ENCODE peak calls at places on chromosome 19, in nine cellular contexts. B is astrocyte, P is kidney epithelial cell, X is tibial artery, L is K562, Z is adipocyte, N is ovary, H is colonic mucosa, I is upper lobe of left lung. Q is an unnamed sample.

GRCh38 chr19:3250675-3251074 is 26.2 kb downstream of the CELF5 start:
- DNase-seq in P (no peak), B (no peak), Z (peak; percentile 28), L (peak; percentile 65), X (no peak), H (peak; percentile 30), I (no peak), N (no peak), Q (no peak)

GRCh38 chr19:1591421-1592022 is 1.1 kb downstream of the MBD3 start:
- DNase-seq in Z (peak; percentile 42), P (no peak), B (no peak), L (no peak), N (no peak), I (no peak), X (no peak), H (no peak), Q (no peak)

GRCh38 chr19:2394669-2395292 is 32.6 kb downstream of the TIMM13 start:
- DNase-seq in L (no peak), B (no peak), P (no peak), N (no peak), X (no peak), H (peak; percentile 73), I (no peak), Z (no peak), Q (no peak)

GRCh38 chr19:52494518-52494917 is 33.0 kb upstream of the ZNF808 start:
- DNase-seq in X (no peak), N (no peak), P (no peak), B (no peak), L (no peak), H (no peak), I (no peak), Z (no peak), Q (no peak)

GRCh38 chr19:7191946-7192691 is 102.1 kb downstream of the INSR start:
- DNase-seq in N (no peak), X (no peak), L (no peak), I (no peak), P (no peak), Z (no peak), B (no peak), H (no peak), Q (no peak)

GRCh38 chr19:57682226-57682766 is 519 bp downstream of the ZNF551 start:
- DNase-seq in P (no peak), L (no peak), X (no peak), N (no peak), B (no peak), I (no peak), H (no peak), Z (no peak), Q (no peak)

GRCh38 chr19:29618871-29619270 is 12.8 kb downstream of the POP4 start:
- DNase-seq in B (no peak), P (no peak), H (no peak), N (no peak), I (no peak), X (no peak), L (no peak), Z (no peak), Q (no peak)

GRCh38 chr19:52691737-52692136 is 43.1 kb downstream of the ZNF611 start:
- DNase-seq in I (no peak), B (no peak), Z (no peak), N (no peak), P (no peak), H (no peak), L (peak; percentile 10), X (no peak), Q (no peak)

GRCh38 chr19:52138614-52139290 is 986 bp downstream of the ZNF616 start:
- DNase-seq in H (peak; percentile 34), X (peak; percentile 23), N (peak; percentile 47), P (no peak), I (peak; percentile 22), Z (peak; percentile 61), B (peak; percentile 16), L (peak; percentile 49), Q (peak; percentile 25)

GRCh38 chr19:18304496-18305312 is 18.2 kb downstream of the LSM4 start:
- DNase-seq in X (peak; percentile 92), N (peak; percentile 89), P (no peak), H (peak; percentile 67), I (peak; percentile 92), B (peak; percentile 70), Z (peak; percentile 92), L (peak; percentile 92), Q (peak; percentile 91)

GRCh38 chr19:46856062-46857022 is 4.5 kb upstream of the ARHGAP35 start:
- DNase-seq in N (peak; percentile 96), I (peak; percentile 94), L (peak; percentile 97), Z (peak; percentile 98), H (peak; percentile 95), P (peak; percentile 77), X (peak; percentile 98), B (peak; percentile 88), Q (peak; percentile 99)

GRCh38 chr19:3668331-3669133 is 31.7 kb downstream of the PIP5K1C start:
- DNase-seq in B (peak; percentile 26), H (no peak), P (no peak), I (peak; percentile 66), N (no peak), L (no peak), X (no peak), Z (peak; percentile 36), Q (no peak)

GRCh38 chr19:28289294-28290063 is 923.5 kb downstream of the UQCRFS1 start:
- DNase-seq in N (no peak), I (peak; percentile 39), B (peak; percentile 73), L (no peak), P (no peak), X (no peak), H (peak; percentile 82), Z (peak; percentile 1), Q (peak; percentile 69)

DNA sequence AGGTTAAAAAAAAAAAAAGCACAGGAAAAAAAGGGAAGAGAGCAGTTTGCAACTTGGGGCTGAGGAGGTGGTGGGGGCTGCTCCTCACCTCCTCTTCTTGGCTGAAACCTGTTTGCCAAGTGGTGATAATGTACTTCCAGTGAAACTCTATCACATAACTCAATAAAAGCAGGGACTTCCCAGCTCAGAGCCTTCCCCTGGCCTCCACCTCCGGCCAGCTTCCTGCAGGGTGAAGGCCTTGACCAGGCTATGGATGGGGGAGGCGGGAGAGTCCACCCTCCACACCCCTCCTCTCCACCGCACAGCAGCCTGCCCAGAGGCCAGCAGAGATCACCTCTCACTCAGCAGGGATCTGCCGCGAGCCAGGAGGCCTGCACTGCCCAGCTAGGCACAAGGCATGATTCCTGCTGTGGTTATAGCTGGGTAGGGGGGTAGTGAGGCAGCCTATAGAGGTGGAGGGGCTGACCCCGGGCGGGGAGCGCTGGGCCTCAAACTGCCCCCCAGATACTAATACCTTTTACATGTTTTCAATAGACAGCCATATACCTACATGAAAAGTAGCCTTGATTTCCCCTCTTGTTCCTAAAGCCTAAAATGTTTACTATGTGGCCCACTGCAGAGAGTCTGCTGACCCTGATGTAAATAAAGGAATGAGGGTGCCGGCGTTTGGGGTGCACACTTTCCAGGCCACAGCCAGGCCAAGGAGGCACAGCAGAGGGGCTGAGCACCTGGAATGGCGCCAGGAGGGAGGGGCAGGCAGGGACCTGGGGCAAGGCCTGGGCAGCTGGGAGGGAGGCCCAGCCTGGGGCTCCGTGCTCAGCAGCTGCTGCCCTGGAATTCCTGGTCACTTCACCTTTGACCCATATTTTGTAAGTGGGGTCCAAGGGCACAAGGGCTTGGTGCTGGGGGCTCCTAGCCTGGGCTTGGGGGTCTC is 10.3 kb downstream of the ZNF787 start:
- DNase-seq in N (peak; percentile 77), P (no peak), H (peak; percentile 55), X (no peak), L (no peak), B (no peak), Z (no peak), I (peak; percentile 68), Q (peak; percentile 19)
- H3K4me3 ChIP-seq in N (no peak overlapping the region), P (no peak overlapping the region), H (no peak overlapping the region), X (no peak overlapping the region), L (no peak overlapping the region), B (no peak overlapping the region), Z (peak overlapping the region; percentile 50), I (peak overlapping the region; percentile 8), Q (no peak overlapping the region)

GRCh38 chr19:10500247-10500592 is 2.9 kb downstream of the KEAP1 start:
- DNase-seq in Z (no peak), X (no peak), H (no peak), L (no peak), B (no peak), I (no peak), P (no peak), N (no peak), Q (no peak)
- H3K36me3 ChIP-seq in Z (peaks cover 31% of the 10 kb centered on the region), X (peaks cover 49% of the 10 kb centered on the region), H (peaks cover 4% of the 10 kb centered on the region), L (peaks cover 54% of the 10 kb centered on the region), B (peaks cover 10% of the 10 kb centered on the region), I (peaks cover 29% of the 10 kb centered on the region), P (no peaks in the 10 kb centered on the region), N (no peaks in the 10 kb centered on the region), Q (peaks cover 70% of the 10 kb centered on the region)

GRCh38 chr19:49801966-49802661 is 11.0 kb downstream of the FUZ start:
- DNase-seq in H (peak; percentile 79), I (peak; percentile 85), L (peak; percentile 75), B (peak; percentile 73), X (peak; percentile 96), N (peak; percentile 94), Z (peak; percentile 77), P (peak; percentile 44), Q (peak; percentile 23)
- H3K4me3 ChIP-seq in H (peak overlapping the region; percentile 19), I (peak overlapping the region; percentile 13), L (no peak overlapping the region), B (no peak overlapping the region), X (peak overlapping the region; percentile 47), N (peak overlapping the region; percentile 35), Z (peak overlapping the region; percentile 55), P (peak overlapping the region; percentile 40), Q (no peak overlapping the region)

GRCh38 chr19:5618591-5618990 is 4.0 kb downstream of the SAFB2 start:
- DNase-seq in B (no peak), L (no peak), H (no peak), N (no peak), X (no peak), Z (no peak), P (no peak), I (no peak), Q (no peak)

GRCh38 chr19:5612891-5613290 is 9.7 kb downstream of the SAFB2 start:
- DNase-seq in B (no peak), Z (no peak), L (no peak), P (no peak), N (no peak), H (no peak), X (no peak), I (no peak), Q (no peak)

GRCh38 chr19:5617080-5617479 is 5.5 kb downstream of the SAFB2 start:
- DNase-seq in P (no peak), X (no peak), L (no peak), H (no peak), N (no peak), I (no peak), B (no peak), Z (no peak), Q (no peak)

GRCh38 chr19:5613466-5613865 is 9.1 kb downstream of the SAFB2 start:
- DNase-seq in H (no peak), L (no peak), P (no peak), N (no peak), I (no peak), Z (no peak), B (no peak), X (no peak), Q (no peak)

DNA sequence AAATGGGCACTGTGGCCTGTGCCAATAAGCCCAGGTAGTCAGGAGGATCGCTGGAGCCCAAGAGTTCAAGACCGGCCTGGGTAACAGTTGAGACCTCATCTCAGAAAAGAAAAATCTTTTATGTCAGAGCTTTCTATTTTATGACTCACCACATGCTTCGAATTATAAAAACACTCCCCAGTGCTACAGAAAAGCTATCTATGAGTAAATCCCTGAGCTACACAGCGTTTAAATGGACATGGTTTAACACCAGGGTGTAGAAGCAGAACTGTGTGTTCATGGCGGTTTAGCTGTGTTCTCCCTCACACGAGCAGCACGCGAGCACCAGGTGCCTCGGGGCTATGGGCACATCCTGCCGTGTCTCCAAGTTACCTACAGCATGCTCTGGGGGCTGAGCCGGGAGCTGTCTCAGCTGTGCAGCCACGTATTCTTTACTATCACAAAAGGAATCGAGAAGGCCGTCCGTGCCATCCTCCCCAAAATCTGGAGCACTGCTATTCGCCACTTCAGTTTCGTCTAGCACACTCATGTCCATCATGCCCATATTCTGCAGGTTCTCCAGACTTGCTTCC is 6.7 kb downstream of the SAFB2 start:
- DNase-seq in H (no peak), Z (no peak), X (no peak), B (peak; percentile 30), P (no peak), I (no peak), L (no peak), N (no peak), Q (no peak)
- H3K36me3 ChIP-seq in H (peaks cover 44% of the 10 kb centered on the region), Z (peaks cover 81% of the 10 kb centered on the region), X (peaks cover 88% of the 10 kb centered on the region), B (peaks cover 57% of the 10 kb centered on the region), P (peaks cover 2% of the 10 kb centered on the region), I (peaks cover 62% of the 10 kb centered on the region), L (peaks cover 91% of the 10 kb centered on the region), N (no peaks in the 10 kb centered on the region), Q (peaks cover 70% of the 10 kb centered on the region)